ENCODE peak calls at places on chromosome 7, in six cellular contexts. F is mesenchymal stem cell; B is CD8-positive, alpha-beta T cell; W is tibial artery; H is left lung; K is colonic mucosa. C is an unnamed sample.

GRCh38 chr7:155780884-155781283 is 31.4 kb downstream of the SHH start:
- DNase-seq in F (no peak), B (no peak), W (no peak), H (no peak), K (no peak), C (no peak)

GRCh38 chr7:142714375-142714774 is 34.9 kb upstream of the PRSS1 start:
- DNase-seq in F (no peak), B (peak; percentile 49), W (no peak), H (no peak), K (no peak), C (no peak)

GRCh38 chr7:112449353-112449752 is 907 bp upstream of the IFRD1 start:
- DNase-seq in F (no peak), B (peak; percentile 50), W (no peak), H (peak; percentile 35), K (peak; percentile 62), C (no peak)

GRCh38 chr7:20220824-20221547 is 3.8 kb upstream of the MACC1 start:
- DNase-seq in F (peak; percentile 95), B (no peak), W (no peak), H (no peak), K (no peak), C (no peak)

GRCh38 chr7:112188257-112188656 is 17.9 kb downstream of the DOCK4 start:
- DNase-seq in F (no peak), B (no peak), W (no peak), H (no peak), K (no peak), C (no peak)

GRCh38 chr7:76086070-76086469 is 38.2 kb downstream of the MDH2 start:
- DNase-seq in F (peak; percentile 65), B (no peak), W (no peak), H (no peak), K (no peak), C (no peak)

GRCh38 chr7:141333459-141333858 is 217.8 kb upstream of the AGK start:
- DNase-seq in F (no peak), B (no peak), W (no peak), H (no peak), K (no peak), C (no peak)

GRCh38 chr7:36868727-36869411 is 144.6 kb upstream of the AOAH start:
- DNase-seq in F (no peak), B (no peak), W (no peak), H (no peak), K (no peak), C (no peak)

GRCh38 chr7:30459591-30460245 is 18.9 kb downstream of the NOD1 start:
- DNase-seq in F (peak; percentile 88), B (no peak), W (peak; percentile 72), H (peak; percentile 62), K (peak; percentile 81), C (no peak)

GRCh38 chr7:158812684-158813083 is 16.6 kb downstream of the ESYT2 start:
- DNase-seq in F (no peak), B (peak; percentile 83), W (no peak), H (no peak), K (no peak), C (no peak)

GRCh38 chr7:127322832-127323231 is 69.7 kb downstream of the ZNF800 start:
- DNase-seq in F (no peak), B (no peak), W (no peak), H (no peak), K (no peak), C (no peak)

GRCh38 chr7:83475403-83475802 is 173.5 kb downstream of the SEMA3E start:
- DNase-seq in F (no peak), B (no peak), W (no peak), H (no peak), K (no peak), C (no peak)

GRCh38 chr7:84469034-84469433 is 274.4 kb upstream of the SEMA3A start:
- DNase-seq in F (no peak), B (no peak), W (no peak), H (no peak), K (no peak), C (no peak)

GRCh38 chr7:30422922-30423321 is 55.7 kb downstream of the NOD1 start:
- DNase-seq in F (no peak), B (no peak), W (no peak), H (no peak), K (no peak), C (no peak)

GRCh38 chr7:97409346-97409745 is 291.8 kb downstream of the SDHAF3 start:
- DNase-seq in F (no peak), B (no peak), W (no peak), H (no peak), K (no peak), C (no peak)

GRCh38 chr7:42976371-42976770 is 44.2 kb downstream of the MRPL32 start:
- DNase-seq in F (no peak), B (no peak), W (no peak), H (no peak), K (no peak), C (no peak)

GRCh38 chr7:28358423-28358868 is 53.9 kb upstream of the CREB5 start:
- DNase-seq in F (peak; percentile 97), B (no peak), W (no peak), H (no peak), K (no peak), C (no peak)

GRCh38 chr7:131076032-131076431 is 251.6 kb upstream of the MKLN1 start:
- DNase-seq in F (no peak), B (no peak), W (no peak), H (no peak), K (no peak), C (no peak)

GRCh38 chr7:94295805-94296204 is 98.9 kb upstream of the COL1A2 start:
- DNase-seq in F (peak; percentile 82), B (no peak), W (no peak), H (no peak), K (no peak), C (no peak)

GRCh38 chr7:11985971-11986370 is 154.0 kb upstream of the THSD7A start:
- DNase-seq in F (no peak), B (no peak), W (no peak), H (no peak), K (no peak), C (no peak)

GRCh38 chr7:13800694-13801448 is 188.6 kb downstream of the ETV1 start:
- DNase-seq in F (peak; percentile 66), B (peak; percentile 24), W (no peak), H (no peak), K (no peak), C (peak; percentile 59)

GRCh38 chr7:112869111-112869774 is 79.0 kb upstream of the TMEM168 start:
- DNase-seq in F (peak; percentile 52), B (peak; percentile 44), W (no peak), H (peak; percentile 40), K (peak; percentile 36), C (no peak)

GRCh38 chr7:45294559-45294958 is 137.0 kb downstream of the RAMP3 start:
- DNase-seq in F (no peak), B (no peak), W (no peak), H (no peak), K (no peak), C (no peak)

GRCh38 chr7:12607134-12607533 is 36.6 kb downstream of the SCIN start:
- DNase-seq in F (no peak), B (no peak), W (no peak), H (no peak), K (no peak), C (no peak)

GRCh38 chr7:97337849-97338248 is 220.4 kb downstream of the SDHAF3 start:
- DNase-seq in F (no peak), B (no peak), W (no peak), H (no peak), K (no peak), C (no peak)

GRCh38 chr7:12770227-12770975 is 83.0 kb downstream of the ARL4A start:
- DNase-seq in F (no peak), B (no peak), W (no peak), H (no peak), K (peak; percentile 67), C (no peak)

GRCh38 chr7:7585241-7585928 is 18.7 kb downstream of the MIOS start:
- DNase-seq in F (no peak), B (no peak), W (no peak), H (no peak), K (no peak), C (no peak)

GRCh38 chr7:121337398-121337797 is 8.6 kb downstream of the WNT16 start:
- DNase-seq in F (no peak), B (no peak), W (no peak), H (no peak), K (no peak), C (no peak)

GRCh38 chr7:98771519-98772241 is 98.1 kb downstream of the TMEM130 start:
- DNase-seq in F (peak; percentile 65), B (no peak), W (peak; percentile 48), H (peak; percentile 73), K (peak; percentile 30), C (no peak)

GRCh38 chr7:21507627-21508343 is 35.1 kb upstream of the DNAH11 start:
- DNase-seq in F (peak; percentile 54), B (no peak), W (no peak), H (peak; percentile 37), K (peak; percentile 67), C (no peak)

GRCh38 chr7:120442838-120443237 is 169.9 kb downstream of the KCND2 start:
- DNase-seq in F (no peak), B (no peak), W (no peak), H (no peak), K (no peak), C (no peak)

GRCh38 chr7:128934361-128935352 is 3.1 kb upstream of the IRF5 start:
- DNase-seq in F (no peak), B (no peak), W (no peak), H (peak; percentile 62), K (no peak), C (no peak)

GRCh38 chr7:50660040-50660829 is 95.0 kb upstream of the DDC start:
- DNase-seq in F (no peak), B (peak; percentile 62), W (no peak), H (peak; percentile 71), K (no peak), C (no peak)

GRCh38 chr7:582081-582835 is 62.6 kb upstream of the PDGFA start:
- DNase-seq in F (no peak), B (no peak), W (no peak), H (no peak), K (no peak), C (no peak)
- H3K4me3 ChIP-seq in F (no peak overlapping the region), B (no peak overlapping the region), W (no peak overlapping the region), H (no peak overlapping the region), K (no peak overlapping the region), C (no peak overlapping the region)

GRCh38 chr7:40298421-40298820 is 163.6 kb downstream of the SUGCT start:
- DNase-seq in F (peak; percentile 88), B (no peak), W (no peak), H (no peak), K (no peak), C (no peak)
- H3K4me1 ChIP-seq in F (peaks cover 2% of the 10 kb centered on the region), B (no peaks in the 10 kb centered on the region), W (no peaks in the 10 kb centered on the region), H (no peaks in the 10 kb centered on the region), K (no peaks in the 10 kb centered on the region), C (peaks cover 16% of the 10 kb centered on the region)

GRCh38 chr7:91435386-91436059 is 171.3 kb downstream of the FZD1 start:
- DNase-seq in F (no peak), B (no peak), W (no peak), H (no peak), K (no peak), C (no peak)

GRCh38 chr7:91436655-91437054 is 172.4 kb downstream of the FZD1 start:
- DNase-seq in F (no peak), B (no peak), W (no peak), H (no peak), K (no peak), C (no peak)

GRCh38 chr7:91434821-91435220 is 170.6 kb downstream of the FZD1 start:
- DNase-seq in F (no peak), B (no peak), W (no peak), H (no peak), K (no peak), C (no peak)
- H3K27ac ChIP-seq in F (no peak overlapping the region), B (no peak overlapping the region), W (no peak overlapping the region), H (no peak overlapping the region), K (no peak overlapping the region), C (no peak overlapping the region)

GRCh38 chr7:44050915-44051560 is 6.5 kb downstream of the DBNL start:
- DNase-seq in F (no peak), B (no peak), W (no peak), H (no peak), K (no peak), C (no peak)
- H3K4me3 ChIP-seq in F (no peak overlapping the region), B (no peak overlapping the region), W (no peak overlapping the region), H (no peak overlapping the region), K (no peak overlapping the region), C (no peak overlapping the region)